ENCODE peak calls at places on chromosomes 13 and 19, in eight cellular contexts. S is tibial nerve, V is endodermal cell, F is psoas muscle, U is fibroblast of villous mesenchyme, W is HCT116, P is BE2C, O is PC-3. X is an unnamed sample.

GRCh38 chr19:38970664-38971532 is 4.6 kb downstream of the FBXO17 start:
- DNase-seq in S (no peak), V (no peak), F (no peak), U (peak), W (no peak), P (no peak), O (no peak), X (no peak)

GRCh38 chr13:47594833-47595232 is 406.2 kb downstream of the SUCLA2 start:
- DNase-seq in S (no peak), V (peak), F (no peak), U (no peak), W (no peak), P (no peak), O (peak), X (no peak)

GRCh38 chr13:66558511-66558910 is 671.6 kb downstream of the PCDH9 start:
- DNase-seq in S (no peak), V (no peak), F (no peak), U (no peak), W (no peak), P (no peak), O (no peak), X (no peak)

GRCh38 chr19:45179063-45179847 is 671 bp downstream of the BLOC1S3 start:
- DNase-seq in S (no peak), V (peak), F (peak), U (peak), W (no peak), P (peak), O (peak), X (peak)

GRCh38 chr13:109684836-109685602 is 101.4 kb downstream of the IRS2 start:
- DNase-seq in S (no peak), V (no peak), F (no peak), U (no peak), W (no peak), P (peak), O (peak), X (no peak)

GRCh38 chr19:38425810-38426466 is at the start of gene RASGRP4:
- DNase-seq in S (no peak), V (peak), F (no peak), U (no peak), W (no peak), P (no peak), O (no peak), X (peak)

GRCh38 chr19:46202872-46203860 is 26.4 kb upstream of the IGFL1 start:
- DNase-seq in S (no peak), V (no peak), F (no peak), U (no peak), W (no peak), P (no peak), O (peak), X (no peak)

GRCh38 chr19:49983645-49984229 is 22.8 kb upstream of the SIGLEC11 start:
- DNase-seq in S (peak), V (peak), F (peak), U (peak), W (peak), P (peak), O (peak), X (no peak)

GRCh38 chr19:45443462-45444317 is 20.0 kb upstream of the ERCC1 start:
- DNase-seq in S (peak), V (peak), F (peak), U (peak), W (peak), P (peak), O (peak), X (peak)

GRCh38 chr19:11747277-11747676 is 8.5 kb upstream of the ZNF823 start:
- DNase-seq in S (no peak), V (no peak), F (no peak), U (no peak), W (no peak), P (no peak), O (no peak), X (no peak)

GRCh38 chr13:75042809-75043208 is 439.2 kb downstream of the TBC1D4 start:
- DNase-seq in S (no peak), V (no peak), F (no peak), U (no peak), W (no peak), P (no peak), O (no peak), X (no peak)

GRCh38 chr19:44812142-44812718 is 3.3 kb downstream of the BCAM start:
- DNase-seq in S (no peak), V (no peak), F (no peak), U (no peak), W (no peak), P (no peak), O (no peak), X (no peak)

GRCh38 chr13:98098511-98098910 is 44.4 kb upstream of the FARP1 start:
- DNase-seq in S (no peak), V (no peak), F (no peak), U (peak), W (no peak), P (no peak), O (no peak), X (no peak)

GRCh38 chr19:869245-870177 is 10.0 kb downstream of the CFD start:
- DNase-seq in S (peak), V (peak), F (peak), U (peak), W (peak), P (no peak), O (peak), X (no peak)

GRCh38 chr19:56837492-56837891 is 3.0 kb downstream of the PEG3 start:
- DNase-seq in S (peak), V (no peak), F (peak), U (peak), W (no peak), P (peak), O (peak), X (no peak)

GRCh38 chr19:38321646-38322323 is 2.1 kb downstream of the KCNK6 start:
- DNase-seq in S (no peak), V (no peak), F (no peak), U (peak), W (no peak), P (peak), O (no peak), X (no peak)

GRCh38 chr13:53272873-53273272 is 244.3 kb downstream of the OLFM4 start:
- DNase-seq in S (no peak), V (no peak), F (no peak), U (no peak), W (no peak), P (no peak), O (no peak), X (no peak)

GRCh38 chr13:51769455-51770127 is 34.4 kb downstream of the DHRS12 start:
- DNase-seq in S (peak), V (peak), F (peak), U (peak), W (no peak), P (no peak), O (no peak), X (no peak)

GRCh38 chr19:17237747-17238706 is 7.7 kb downstream of the NR2F6 start:
- DNase-seq in S (no peak), V (no peak), F (no peak), U (no peak), W (no peak), P (no peak), O (no peak), X (no peak)

GRCh38 chr19:662207-662961 is 630 bp downstream of the RNF126 start:
- DNase-seq in S (no peak), V (peak), F (peak), U (peak), W (no peak), P (peak), O (peak), X (peak)

GRCh38 chr19:16587031-16588023 is 15.1 kb upstream of the SLC35E1 start:
- DNase-seq in S (peak), V (peak), F (no peak), U (peak), W (no peak), P (no peak), O (no peak), X (peak)

GRCh38 chr19:12364391-12365093 is 941 bp downstream of the ZNF442 start:
- DNase-seq in S (no peak), V (no peak), F (no peak), U (peak), W (no peak), P (no peak), O (no peak), X (peak)

GRCh38 chr19:31332096-31332495 is 17.1 kb downstream of the TSHZ3 start:
- DNase-seq in S (no peak), V (no peak), F (no peak), U (peak), W (no peak), P (no peak), O (no peak), X (no peak)

GRCh38 chr19:4191044-4191443 is 8.6 kb downstream of the ANKRD24 start:
- DNase-seq in S (no peak), V (no peak), F (no peak), U (no peak), W (no peak), P (no peak), O (no peak), X (no peak)

GRCh38 chr19:3459322-3459881 is 20.9 kb downstream of the SMIM24 start:
- DNase-seq in S (peak), V (peak), F (peak), U (peak), W (no peak), P (no peak), O (no peak), X (no peak)

GRCh38 chr13:75492389-75492788 is 10.4 kb upstream of the TBC1D4 start:
- DNase-seq in S (no peak), V (no peak), F (no peak), U (peak), W (no peak), P (no peak), O (no peak), X (no peak)

GRCh38 chr19:2246801-2247361 is 2.2 kb upstream of the AMH start:
- DNase-seq in S (no peak), V (no peak), F (peak), U (no peak), W (no peak), P (no peak), O (peak), X (no peak)

GRCh38 chr13:31733709-31734108 is 5.6 kb upstream of the RXFP2 start:
- DNase-seq in S (no peak), V (no peak), F (no peak), U (no peak), W (no peak), P (no peak), O (no peak), X (no peak)

GRCh38 chr13:48151766-48152165 is 56.9 kb upstream of the MED4 start:
- DNase-seq in S (no peak), V (no peak), F (no peak), U (no peak), W (no peak), P (no peak), O (no peak), X (no peak)

GRCh38 chr19:15702590-15702930 is 25.3 kb upstream of the OR10H2 start:
- DNase-seq in S (peak), V (no peak), F (peak), U (peak), W (peak), P (peak), O (peak), X (no peak)

GRCh38 chr13:32627793-32628192 is 41.5 kb downstream of the PDS5B start:
- DNase-seq in S (no peak), V (no peak), F (no peak), U (no peak), W (no peak), P (no peak), O (no peak), X (no peak)

GRCh38 chr13:94595006-94595942 is 678 bp downstream of the TGDS start:
- DNase-seq in S (no peak), V (peak), F (no peak), U (no peak), W (no peak), P (peak), O (peak), X (no peak)

GRCh38 chr13:64723735-64724134 is 2506.4 kb downstream of the PCDH9 start:
- DNase-seq in S (no peak), V (no peak), F (no peak), U (peak), W (peak), P (peak), O (peak), X (no peak)

DNA sequence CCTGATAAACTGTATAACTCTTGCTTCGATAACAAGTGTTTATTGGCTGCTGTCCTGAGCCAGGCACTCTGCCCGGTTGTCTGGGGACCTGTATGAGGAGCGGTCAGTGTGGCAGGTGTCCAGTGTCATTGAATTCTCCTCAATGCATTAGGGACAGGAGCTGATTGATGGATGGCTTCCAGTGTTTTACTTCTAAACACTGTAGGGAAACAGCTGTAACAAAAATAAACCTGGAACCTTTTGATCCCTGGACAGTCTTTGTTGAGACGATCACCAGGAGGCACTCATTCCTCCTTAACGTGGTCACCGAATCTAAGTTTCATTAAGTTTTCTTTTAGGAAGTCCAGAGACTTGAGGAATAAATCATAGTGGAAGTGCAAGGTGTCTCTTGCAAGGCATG is 17.9 kb downstream of the UBAC2 start:
- DNase-seq in S (no peak), V (no peak), F (peak), U (peak), W (no peak), P (no peak), O (no peak), X (no peak)
- H3K4me3 ChIP-seq in S (no peak), V (no peak), F (peak), U (no peak), W (no peak), P (no peak), O (no peak), X (no peak)

GRCh38 chr13:41654800-41655199 is 197.4 kb downstream of the RGCC start:
- DNase-seq in S (no peak), V (no peak), F (no peak), U (no peak), W (no peak), P (no peak), O (no peak), X (no peak)

GRCh38 chr13:41652735-41653361 is 195.5 kb downstream of the RGCC start:
- DNase-seq in S (no peak), V (no peak), F (no peak), U (peak), W (peak), P (peak), O (peak), X (peak)

GRCh38 chr13:41655997-41656396 is 198.6 kb downstream of the RGCC start:
- DNase-seq in S (no peak), V (no peak), F (no peak), U (no peak), W (no peak), P (no peak), O (no peak), X (no peak)

GRCh38 chr13:41660426-41660825 is 203.1 kb downstream of the RGCC start:
- DNase-seq in S (no peak), V (no peak), F (no peak), U (no peak), W (no peak), P (no peak), O (no peak), X (no peak)

DNA sequence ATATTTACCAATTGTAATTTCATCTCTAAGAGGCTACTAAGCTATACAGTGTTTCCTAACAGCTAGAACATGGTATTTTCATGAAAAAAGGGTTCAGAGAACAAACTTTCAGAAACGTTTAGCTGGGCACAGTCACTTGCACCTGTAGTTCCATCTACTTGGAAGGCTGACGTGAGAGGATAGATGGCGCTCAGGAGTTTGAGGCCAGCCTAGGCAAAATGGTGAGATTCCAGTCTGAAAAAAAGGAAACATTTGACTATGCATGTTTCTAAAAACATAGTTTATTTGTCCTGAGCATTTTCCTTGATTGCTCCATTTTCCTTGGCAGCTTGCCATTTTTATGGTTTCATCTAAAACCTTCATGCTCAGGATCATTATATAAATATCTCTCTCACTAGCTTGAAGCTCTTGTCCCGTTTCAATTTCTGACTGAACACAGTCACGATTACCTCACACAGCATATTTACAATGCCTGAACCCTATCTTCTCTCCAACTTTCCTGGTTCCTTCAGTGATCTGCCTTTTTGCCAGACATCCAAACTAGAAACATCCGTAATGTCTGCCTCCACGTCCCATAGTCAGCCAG is 200.8 kb downstream of the RGCC start:
- DNase-seq in S (no peak), V (no peak), F (no peak), U (peak), W (no peak), P (no peak), O (no peak), X (no peak)
- TF ChIP-seq CTCF in S (no peak), V (peak), F (no peak), U (no peak), W (no peak), P (no peak), O (peak), X (no peak)

GRCh38 chr13:110911880-110912279 is 3.0 kb downstream of the ANKRD10 start:
- DNase-seq in S (no peak), V (no peak), F (no peak), U (no peak), W (no peak), P (no peak), O (peak), X (no peak)
- H3K4me3 ChIP-seq in S (no peak), V (peak), F (peak), U (peak), W (peak), P (no peak), O (peak), X (peak)

GRCh38 chr13:60756306-60756705 is 359.3 kb downstream of the TDRD3 start:
- DNase-seq in S (no peak), V (peak), F (no peak), U (no peak), W (no peak), P (no peak), O (peak), X (no peak)

GRCh38 chr13:60754691-60755090 is 357.7 kb downstream of the TDRD3 start:
- DNase-seq in S (no peak), V (no peak), F (no peak), U (no peak), W (no peak), P (no peak), O (no peak), X (no peak)

GRCh38 chr13:60754211-60754610 is 357.2 kb downstream of the TDRD3 start:
- DNase-seq in S (no peak), V (peak), F (no peak), U (no peak), W (no peak), P (no peak), O (no peak), X (no peak)

GRCh38 chr13:60757481-60757880 is 360.5 kb downstream of the TDRD3 start:
- DNase-seq in S (no peak), V (no peak), F (no peak), U (no peak), W (no peak), P (no peak), O (no peak), X (no peak)

GRCh38 chr13:60755380-60756163 is 358.6 kb downstream of the TDRD3 start:
- DNase-seq in S (no peak), V (peak), F (no peak), U (no peak), W (no peak), P (no peak), O (peak), X (no peak)
- TF ChIP-seq CTCF in S (no peak), V (peak), F (no peak), U (no peak), W (peak), P (peak), O (peak), X (no peak)

DNA sequence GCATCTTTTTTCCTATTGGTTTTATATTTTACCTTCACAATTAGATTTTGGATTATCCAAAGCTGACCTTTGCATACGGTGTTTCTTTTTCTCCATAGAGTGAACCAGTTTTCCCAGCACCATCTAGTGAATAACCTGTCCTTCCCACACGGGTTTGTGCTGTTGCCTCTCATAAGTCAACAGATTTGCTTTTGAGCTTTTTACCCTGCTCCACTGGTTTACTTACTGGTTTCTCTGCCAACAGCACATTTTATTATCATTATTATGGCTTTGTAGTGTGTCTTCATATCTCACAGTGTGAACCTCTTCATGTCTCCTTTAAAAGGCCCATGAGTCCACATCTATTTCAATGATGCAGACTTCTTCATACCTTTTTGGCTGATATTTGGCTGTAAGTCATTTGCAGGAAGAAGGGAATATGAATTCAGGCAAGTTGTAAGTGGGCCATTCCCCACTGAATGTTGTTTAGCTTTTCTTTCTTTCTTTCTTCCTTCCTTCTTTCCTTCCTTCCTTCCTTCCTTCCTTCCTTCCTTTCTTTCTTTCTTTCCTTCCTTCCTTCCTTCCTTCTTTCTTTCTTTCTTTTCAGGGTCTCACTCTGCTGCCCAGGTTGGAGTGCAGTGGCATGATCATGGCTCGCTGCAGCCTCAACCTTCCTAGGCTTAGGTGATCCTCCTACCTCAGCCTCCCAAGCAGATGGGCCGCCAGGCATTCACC is 86.8 kb downstream of the TM9SF2 start:
- DNase-seq in S (no peak), V (no peak), F (no peak), U (no peak), W (no peak), P (no peak), O (no peak), X (no peak)
- H3K4me3 ChIP-seq in S (no peak), V (no peak), F (no peak), U (no peak), W (no peak), P (no peak), O (no peak), X (no peak)

DNA sequence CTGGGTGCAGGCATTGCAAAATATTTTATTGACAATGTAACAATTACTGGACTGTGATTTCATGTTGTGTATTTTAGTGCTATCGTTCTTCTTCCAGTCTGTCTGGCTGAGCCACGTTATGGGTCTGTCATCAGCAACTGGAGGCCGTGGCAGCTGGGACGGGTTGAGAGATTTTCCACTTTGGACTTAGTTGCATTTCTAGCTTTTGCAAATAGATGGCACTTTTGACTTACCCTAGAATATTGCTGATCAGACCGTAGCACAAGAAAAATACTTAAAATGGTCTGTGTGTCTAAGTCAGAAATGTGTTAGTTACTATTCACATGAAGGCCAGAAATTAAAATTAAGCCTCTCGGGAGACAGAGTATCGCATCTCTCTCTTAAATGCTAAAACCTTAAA is 211.1 kb downstream of the TEX29 start:
- DNase-seq in S (no peak), V (no peak), F (no peak), U (no peak), W (peak), P (no peak), O (peak), X (no peak)
- TF ChIP-seq CTCF in S (peak), V (no peak), F (no peak), U (no peak), W (peak), P (no peak), O (no peak), X (no peak)

GRCh38 chr13:23966691-23967615 is 69.7 kb upstream of the C1QTNF9B start:
- DNase-seq in S (no peak), V (no peak), F (no peak), U (peak), W (no peak), P (no peak), O (peak), X (peak)
- H3K4me3 ChIP-seq in S (peak), V (no peak), F (no peak), U (peak), W (no peak), P (no peak), O (peak), X (peak)

GRCh38 chr19:43425567-43426392 is 11.1 kb downstream of the TEX101 start:
- DNase-seq in S (no peak), V (peak), F (no peak), U (peak), W (peak), P (no peak), O (peak), X (no peak)
- TF ChIP-seq CTCF in S (no peak), V (peak), F (no peak), U (peak), W (peak), P (peak), O (peak), X (peak)